ENCODE peak calls at places on chromosomes 5 and 9, in six cellular contexts. F is GM12865, N is astrocyte of the spinal cord, G is endothelial cell, I is H9, H is HCT116. U is an unnamed sample.

GRCh38 chr5:142881076-142881466 is 110.9 kb downstream of the ARHGAP26 start:
- DNase-seq in F (peak), N (peak), G (no peak), I (peak), H (no peak), U (no peak)

GRCh38 chr5:59007460-59008063 is 424.7 kb downstream of the RAB3C start:
- DNase-seq in F (peak), N (peak), G (no peak), I (no peak), H (peak), U (no peak)

GRCh38 chr9:121447341-121447834 is 52.3 kb downstream of the GGTA1 start:
- DNase-seq in F (no peak), N (peak), G (no peak), I (no peak), H (no peak), U (no peak)

GRCh38 chr9:121742923-121743322 is 91.5 kb downstream of the DAB2IP start:
- DNase-seq in F (no peak), N (no peak), G (no peak), I (no peak), H (no peak), U (no peak)

GRCh38 chr5:122507045-122507444 is 195.0 kb downstream of the SNCAIP start:
- DNase-seq in F (no peak), N (no peak), G (no peak), I (no peak), H (no peak), U (no peak)

GRCh38 chr5:170353946-170354345 is 35.2 kb downstream of the KCNMB1 start:
- DNase-seq in F (no peak), N (no peak), G (no peak), I (no peak), H (no peak), U (no peak)

GRCh38 chr9:78357165-78357873 is 60.4 kb downstream of the PSAT1 start:
- DNase-seq in F (peak), N (no peak), G (no peak), I (peak), H (no peak), U (no peak)

GRCh38 chr9:113622600-113623400 is 159.3 kb downstream of the RGS3 start:
- DNase-seq in F (peak), N (peak), G (no peak), I (peak), H (peak), U (peak)

GRCh38 chr9:94867842-94868312 is 141.4 kb downstream of the AOPEP start:
- DNase-seq in F (no peak), N (peak), G (no peak), I (no peak), H (no peak), U (no peak)

GRCh38 chr9:136685792-136686533 is 1.3 kb downstream of the AGPAT2 start:
- DNase-seq in F (no peak), N (no peak), G (peak), I (no peak), H (no peak), U (peak)

GRCh38 chr9:8436791-8437190 is 637.2 kb upstream of the DMAC1 start:
- DNase-seq in F (no peak), N (no peak), G (no peak), I (no peak), H (no peak), U (no peak)

GRCh38 chr5:125326114-125326513 is 579.7 kb upstream of the ZNF608 start:
- DNase-seq in F (no peak), N (peak), G (no peak), I (no peak), H (no peak), U (no peak)

GRCh38 chr5:84688566-84688965 is 303.9 kb upstream of the EDIL3 start:
- DNase-seq in F (no peak), N (peak), G (no peak), I (no peak), H (no peak), U (no peak)

GRCh38 chr9:8115570-8115969 is 316.0 kb upstream of the DMAC1 start:
- DNase-seq in F (no peak), N (peak), G (no peak), I (no peak), H (no peak), U (no peak)

GRCh38 chr5:51043740-51044139 is 339.5 kb upstream of the ISL1 start:
- DNase-seq in F (no peak), N (no peak), G (no peak), I (no peak), H (no peak), U (no peak)

GRCh38 chr9:109730228-109730627 is 49.8 kb upstream of the PALM2AKAP2 start:
- DNase-seq in F (no peak), N (no peak), G (no peak), I (no peak), H (no peak), U (no peak)

GRCh38 chr5:108379722-108380530 is 2.0 kb downstream of the FBXL17 start:
- DNase-seq in F (peak), N (peak), G (no peak), I (no peak), H (no peak), U (no peak)

GRCh38 chr5:7418276-7418675 is 22.3 kb downstream of the ADCY2 start:
- DNase-seq in F (no peak), N (no peak), G (no peak), I (no peak), H (no peak), U (no peak)

GRCh38 chr9:9924369-9924768 is 688.4 kb downstream of the PTPRD start:
- DNase-seq in F (no peak), N (no peak), G (no peak), I (no peak), H (no peak), U (no peak)

GRCh38 chr5:146302428-146302827 is 36.2 kb upstream of the POU4F3 start:
- DNase-seq in F (no peak), N (no peak), G (no peak), I (no peak), H (no peak), U (no peak)

GRCh38 chr5:40480392-40480791 is 199.3 kb upstream of the PTGER4 start:
- DNase-seq in F (peak), N (no peak), G (no peak), I (no peak), H (no peak), U (no peak)

GRCh38 chr9:93304574-93305496 is 120.9 kb downstream of the WNK2 start:
- DNase-seq in F (peak), N (peak), G (peak), I (peak), H (no peak), U (peak)

GRCh38 chr9:122318284-122318683 is 52.5 kb upstream of the PTGS1 start:
- DNase-seq in F (no peak), N (peak), G (no peak), I (no peak), H (no peak), U (no peak)

GRCh38 chr5:151101746-151102145 is 20.9 kb upstream of the TNIP1 start:
- DNase-seq in F (no peak), N (no peak), G (no peak), I (no peak), H (no peak), U (no peak)

GRCh38 chr9:38075272-38075671 is 6.2 kb upstream of the SHB start:
- DNase-seq in F (no peak), N (no peak), G (no peak), I (peak), H (no peak), U (no peak)

DNA sequence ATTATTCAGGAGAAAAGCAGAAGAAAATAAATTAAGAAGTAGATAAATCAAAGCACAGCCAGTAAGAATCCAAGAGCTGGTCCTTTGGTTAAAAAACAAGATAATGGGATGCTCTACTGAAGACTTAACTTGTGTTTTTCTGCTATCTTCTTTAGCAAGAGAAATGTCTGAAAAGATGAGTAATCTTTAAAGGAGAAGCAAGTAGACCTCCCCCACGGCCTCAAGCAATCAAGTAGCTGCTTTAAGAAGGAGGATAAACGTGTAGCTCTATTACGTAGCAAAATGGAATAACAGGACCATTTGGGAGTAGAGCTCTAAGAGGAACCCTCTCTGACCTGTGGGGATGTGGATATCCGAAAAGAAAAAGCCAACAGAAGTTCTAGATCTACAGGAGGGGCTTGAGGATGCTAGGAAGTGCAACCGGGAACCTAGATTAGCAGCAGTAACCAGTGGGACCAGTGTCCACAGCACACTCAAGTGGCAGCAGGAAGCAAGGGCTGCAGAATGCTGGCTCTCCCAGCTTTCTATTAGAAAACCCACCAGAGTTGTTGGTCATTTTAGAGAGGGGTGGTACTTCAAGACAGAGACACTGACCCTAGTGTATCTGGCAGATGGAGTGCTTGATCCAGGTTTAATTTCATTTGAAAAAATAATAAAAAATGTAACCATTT is 185.4 kb downstream of the GABBR2 start:
- DNase-seq in F (no peak), N (peak), G (no peak), I (peak), H (no peak), U (no peak)
- TF ChIP-seq CTCF in F (peak), N (peak), G (no peak), I (peak), H (peak), U (no peak)

GRCh38 chr5:134555889-134556311 is 30.4 kb downstream of the JADE2 start:
- DNase-seq in F (peak), N (peak), G (peak), I (peak), H (peak), U (peak)

GRCh38 chr5:134555223-134555790 is 29.8 kb downstream of the JADE2 start:
- DNase-seq in F (peak), N (no peak), G (no peak), I (no peak), H (no peak), U (no peak)

GRCh38 chr5:134552301-134552700 is 26.8 kb downstream of the JADE2 start:
- DNase-seq in F (no peak), N (peak), G (no peak), I (no peak), H (no peak), U (no peak)

GRCh38 chr5:134553816-134554215 is 28.3 kb downstream of the JADE2 start:
- DNase-seq in F (peak), N (no peak), G (no peak), I (no peak), H (no peak), U (no peak)

GRCh38 chr5:134554319-134555222 is 29.1 kb downstream of the JADE2 start:
- DNase-seq in F (peak), N (peak), G (no peak), I (no peak), H (no peak), U (no peak)
- TF ChIP-seq CTCF in F (no peak), N (no peak), G (no peak), I (peak), H (no peak), U (no peak)

GRCh38 chr5:3311443-3311842 is 284.2 kb upstream of the IRX1 start:
- DNase-seq in F (no peak), N (peak), G (no peak), I (no peak), H (no peak), U (no peak)

GRCh38 chr5:3310551-3311340 is 284.9 kb upstream of the IRX1 start:
- DNase-seq in F (no peak), N (peak), G (no peak), I (no peak), H (no peak), U (no peak)

GRCh38 chr5:3307982-3308621 is 287.5 kb upstream of the IRX1 start:
- DNase-seq in F (no peak), N (no peak), G (no peak), I (no peak), H (no peak), U (no peak)

GRCh38 chr5:3312299-3312698 is 283.3 kb upstream of the IRX1 start:
- DNase-seq in F (no peak), N (no peak), G (no peak), I (no peak), H (no peak), U (no peak)

DNA sequence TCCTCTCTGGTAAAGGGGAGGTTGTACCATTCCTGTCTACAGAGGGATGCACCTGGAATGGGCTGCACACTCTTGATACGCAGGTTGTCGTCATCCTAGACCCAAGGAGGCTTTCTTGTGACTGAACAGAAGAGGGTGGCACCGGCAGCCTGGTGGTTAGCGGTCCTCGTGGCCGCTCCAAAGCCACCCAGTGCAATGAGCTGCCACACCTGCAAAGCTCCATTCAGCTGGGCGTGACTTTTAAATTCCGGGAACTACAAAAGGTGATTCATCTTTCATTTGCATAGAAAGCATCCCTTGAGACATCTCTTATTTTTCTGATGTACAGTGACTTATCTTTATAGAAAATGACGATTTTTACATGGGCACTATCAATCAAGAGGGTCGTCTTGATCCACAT is 286.1 kb upstream of the IRX1 start:
- DNase-seq in F (no peak), N (no peak), G (no peak), I (no peak), H (no peak), U (no peak)
- TF ChIP-seq CTCF in F (no peak), N (no peak), G (no peak), I (no peak), H (no peak), U (no peak)

GRCh38 chr5:16934123-16934522 is 2.0 kb downstream of the MYO10 start:
- DNase-seq in F (peak), N (peak), G (peak), I (peak), H (peak), U (peak)
- TF ChIP-seq CTCF in F (peak), N (peak), G (peak), I (peak), H (peak), U (peak)

DNA sequence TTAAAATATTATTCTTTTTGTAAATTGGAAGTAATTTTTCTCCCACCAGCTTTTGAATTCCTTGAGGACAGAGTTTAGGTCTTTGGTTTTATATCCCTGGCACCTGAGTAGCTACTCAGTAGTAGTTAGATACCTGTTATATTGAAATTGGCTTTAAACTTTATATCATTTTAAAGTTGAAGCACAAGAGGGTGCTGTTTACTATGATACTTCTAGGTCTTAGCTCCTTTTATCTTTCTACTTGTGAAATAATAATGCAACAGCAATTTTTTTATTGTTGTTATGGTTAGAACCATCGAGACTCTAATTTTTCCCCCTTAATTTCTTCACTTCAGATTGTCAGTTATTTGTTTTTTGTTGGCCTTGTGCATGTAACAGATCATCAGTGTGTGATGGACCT is 46.3 kb downstream of the AP3S1 start:
- DNase-seq in F (no peak), N (peak), G (no peak), I (no peak), H (peak), U (no peak)
- TF ChIP-seq CTCF in F (no peak), N (no peak), G (no peak), I (no peak), H (peak), U (no peak)

DNA sequence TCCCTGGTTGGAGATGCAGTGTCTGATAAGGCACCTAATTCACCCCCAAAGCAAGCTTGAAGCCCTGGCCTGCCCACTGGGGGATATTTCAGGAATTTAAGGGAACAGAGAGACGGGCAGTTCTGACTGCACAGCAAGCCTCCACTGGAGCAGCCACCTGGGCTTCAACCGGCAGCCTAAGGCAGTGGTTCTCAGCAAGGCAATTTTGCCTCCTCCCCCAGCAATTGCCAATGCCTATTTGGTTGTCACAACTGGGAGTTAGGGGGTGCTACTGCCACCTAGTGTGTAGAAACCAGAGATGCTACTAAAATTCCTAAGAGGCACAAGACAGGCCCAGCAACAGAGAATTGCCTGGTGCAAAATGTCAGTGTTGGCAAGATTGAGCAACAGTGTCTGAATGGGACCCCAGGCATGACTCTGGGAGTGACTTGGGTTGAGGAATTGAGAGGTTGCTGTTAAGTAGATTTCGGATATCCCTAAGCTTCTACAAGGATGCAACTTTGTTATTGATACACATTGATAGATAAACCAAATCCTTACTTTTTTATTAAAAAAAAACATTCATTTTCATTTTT is 58.7 kb upstream of the CTSL start:
- DNase-seq in F (peak), N (no peak), G (no peak), I (peak), H (peak), U (no peak)
- TF ChIP-seq CTCF in F (peak), N (peak), G (no peak), I (peak), H (no peak), U (no peak)

U was measured in glutamatergic neuron.